ENCODE peak calls at places on chromosomes 6 and 20, in four cellular contexts. P is epithelial cell of esophagus, U is astrocyte of the cerebellum, Y is spleen. B is an unnamed sample.

GRCh38 chr20:31841928-31842327 is 3.5 kb downstream of the FOXS1 start:
- DNase-seq in P (peak), U (peak), Y (no peak), B (no peak)

GRCh38 chr6:68339488-68339887 is 295.6 kb upstream of the ADGRB3 start:
- DNase-seq in P (peak), U (no peak), Y (no peak), B (no peak)

GRCh38 chr6:9140861-9141534 is 705.7 kb upstream of the SLC35B3 start:
- DNase-seq in P (peak), U (no peak), Y (no peak), B (no peak)

GRCh38 chr6:5677219-5678000 is 329.3 kb downstream of the NRN1 start:
- DNase-seq in P (peak), U (no peak), Y (no peak), B (no peak)

GRCh38 chr6:163897669-163898068 is 483.2 kb downstream of the QKI start:
- DNase-seq in P (no peak), U (no peak), Y (no peak), B (no peak)

GRCh38 chr6:40936810-40937209 is 102.2 kb downstream of the UNC5CL start:
- DNase-seq in P (peak), U (no peak), Y (no peak), B (peak)

GRCh38 chr6:10976571-10976970 is 67.5 kb downstream of the ELOVL2 start:
- DNase-seq in P (no peak), U (no peak), Y (no peak), B (no peak)

GRCh38 chr20:41499064-41499463 is 119.1 kb downstream of the CHD6 start:
- DNase-seq in P (no peak), U (no peak), Y (no peak), B (no peak)

GRCh38 chr6:36599791-36600209 is 5.6 kb downstream of the SRSF3 start:
- DNase-seq in P (peak), U (no peak), Y (peak), B (no peak)

GRCh38 chr20:47133809-47134456 is 222.6 kb downstream of the ZMYND8 start:
- DNase-seq in P (peak), U (no peak), Y (no peak), B (no peak)

GRCh38 chr6:156617376-156617775 is 159.8 kb upstream of the ARID1B start:
- DNase-seq in P (peak), U (no peak), Y (no peak), B (no peak)

GRCh38 chr6:12238191-12238590 is 52.0 kb upstream of the EDN1 start:
- DNase-seq in P (no peak), U (no peak), Y (no peak), B (no peak)

GRCh38 chr20:63101781-63102719 is 95.3 kb upstream of the BHLHE23 start:
- DNase-seq in P (peak), U (no peak), Y (peak), B (no peak)

GRCh38 chr6:158024566-158025297 is 43.1 kb downstream of the SYNJ2 start:
- DNase-seq in P (no peak), U (no peak), Y (peak), B (no peak)

GRCh38 chr6:154410619-154411044 is 54.0 kb upstream of the IPCEF1 start:
- DNase-seq in P (peak), U (peak), Y (no peak), B (peak)
- H3K4me3 ChIP-seq in P (no peak), U (no peak), Y (no peak), B (no peak)

DNA sequence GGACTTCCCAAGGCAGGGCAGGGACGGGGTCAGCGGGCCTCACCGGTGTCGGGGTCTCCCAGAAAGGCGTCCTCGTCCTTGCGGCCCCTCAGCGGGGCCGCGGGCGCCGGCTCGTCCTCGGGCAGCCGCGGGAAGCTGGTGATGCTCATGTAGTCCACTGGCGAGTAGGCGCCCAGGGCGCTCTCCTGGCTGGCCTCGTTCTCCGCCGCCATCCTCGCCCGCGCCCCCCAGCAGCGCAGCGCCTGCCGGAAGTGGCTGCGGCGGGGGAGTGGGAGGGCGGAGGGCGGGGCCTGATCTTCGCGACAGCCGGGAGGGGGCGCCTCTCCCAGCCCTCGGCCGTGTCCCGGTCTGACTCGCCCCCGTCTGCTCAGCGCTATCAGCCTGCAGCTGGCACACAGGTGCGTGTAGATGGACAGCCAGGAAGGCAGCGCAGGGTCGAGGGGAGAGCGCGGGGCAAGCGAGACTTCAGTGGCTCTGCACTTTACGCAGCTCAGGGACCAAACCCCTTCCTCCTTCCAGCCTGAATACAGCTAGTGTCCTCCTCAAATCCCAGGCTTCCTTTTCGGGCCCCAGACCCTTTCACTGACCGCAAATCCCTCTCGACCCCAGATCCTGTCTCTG is at the start of gene GGT7:
- DNase-seq in P (peak), U (peak), Y (peak), B (no peak)
- H3K4me3 ChIP-seq in P (peak), U (peak), Y (peak), B (peak)

GRCh38 chr6:89148016-89148750 is 2.3 kb downstream of the PM20D2 start:
- DNase-seq in P (no peak), U (no peak), Y (no peak), B (no peak)
- H3K4me3 ChIP-seq in P (no peak), U (no peak), Y (no peak), B (no peak)

DNA sequence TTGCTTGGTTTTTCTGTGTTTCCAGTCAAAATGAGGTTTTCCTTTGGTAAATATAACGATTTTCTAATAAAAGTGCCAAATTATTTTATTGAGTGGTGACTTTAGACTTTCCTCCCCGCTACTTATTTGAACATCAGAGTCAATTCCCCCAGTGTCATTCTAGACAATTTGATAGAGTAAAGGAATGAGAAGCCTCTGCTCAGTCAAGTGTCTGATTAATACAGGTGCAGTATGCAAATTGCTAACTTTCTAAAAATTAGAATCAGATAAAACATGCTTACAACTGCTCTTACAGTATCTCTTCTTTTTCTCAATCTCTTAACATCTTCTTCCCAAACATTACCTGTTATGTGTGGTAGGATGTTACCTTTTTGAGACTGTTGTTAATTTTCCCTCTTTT is 148.7 kb downstream of the CD83 start:
- DNase-seq in P (no peak), U (no peak), Y (no peak), B (no peak)
- H3K4me3 ChIP-seq in P (no peak), U (no peak), Y (no peak), B (no peak)

DNA sequence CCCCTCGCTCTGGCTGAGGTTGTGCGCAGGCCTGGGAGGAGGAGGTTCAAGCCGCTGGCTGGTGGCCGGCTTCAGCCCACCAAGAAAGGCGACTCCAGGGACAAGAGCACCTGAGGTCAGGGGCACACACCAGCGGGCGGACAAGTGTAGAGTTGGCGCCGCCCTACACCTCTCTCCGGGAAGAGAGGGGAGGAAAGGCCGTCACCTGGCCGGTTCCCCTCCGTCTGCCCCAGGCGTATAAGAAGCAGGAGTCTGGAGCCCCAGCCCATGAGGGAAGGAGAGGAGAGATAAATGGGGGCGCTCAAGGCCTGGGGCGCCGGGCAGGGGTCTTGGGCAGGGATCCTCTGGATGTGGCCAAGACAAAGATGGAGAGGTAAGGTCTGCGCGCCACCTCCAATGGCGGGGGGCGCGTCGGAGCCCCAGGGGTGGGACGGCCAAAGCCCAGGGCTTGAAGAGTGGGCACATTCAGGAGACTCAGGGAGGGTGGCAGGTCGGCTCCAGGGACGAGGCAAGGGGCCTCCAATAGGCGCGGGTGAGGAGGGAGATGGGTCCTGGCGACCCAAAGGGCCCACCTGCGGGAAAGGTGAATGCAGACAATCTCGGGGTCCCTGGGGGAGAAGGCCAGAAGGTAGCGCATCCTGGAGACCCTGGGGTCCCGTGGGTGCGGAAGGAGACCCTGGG is 826 bp downstream of the RIMS4 start:
- DNase-seq in P (no peak), U (no peak), Y (no peak), B (no peak)
- H3K4me3 ChIP-seq in P (no peak), U (no peak), Y (no peak), B (no peak)

GRCh38 chr6:27019651-27020552 is 227.6 kb upstream of the PRSS16 start:
- DNase-seq in P (peak), U (peak), Y (peak), B (peak)

GRCh38 chr6:27016689-27017088 is 230.8 kb upstream of the PRSS16 start:
- DNase-seq in P (no peak), U (no peak), Y (no peak), B (no peak)

GRCh38 chr6:27025351-27025750 is 222.2 kb upstream of the PRSS16 start:
- DNase-seq in P (peak), U (no peak), Y (no peak), B (no peak)

GRCh38 chr6:27023664-27024063 is 223.8 kb upstream of the PRSS16 start:
- DNase-seq in P (no peak), U (no peak), Y (no peak), B (no peak)

DNA sequence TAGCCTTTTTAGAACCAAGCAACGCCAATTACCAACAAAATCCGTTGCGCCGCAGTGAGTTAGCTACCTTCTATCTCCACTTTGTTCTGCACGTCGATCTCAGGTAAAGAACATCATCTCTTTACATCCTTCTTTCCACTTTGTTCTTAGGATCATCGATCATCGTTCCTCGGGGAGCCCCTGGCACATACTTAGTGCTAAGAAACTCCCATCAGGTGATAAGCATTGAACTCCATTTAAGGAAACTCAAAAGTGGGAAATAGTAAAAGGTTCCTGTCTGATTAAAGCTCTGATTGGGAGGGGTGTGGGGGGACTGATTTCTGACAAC is 227.0 kb upstream of the PRSS16 start:
- DNase-seq in P (no peak), U (no peak), Y (no peak), B (no peak)
- H3K4me3 ChIP-seq in P (peak), U (peak), Y (no peak), B (peak)

GRCh38 chr6:47307362-47308222 is 2.1 kb downstream of the TNFRSF21 start:
- DNase-seq in P (no peak), U (no peak), Y (no peak), B (no peak)
- H3K4me3 ChIP-seq in P (peak), U (peak), Y (no peak), B (peak)